ENCODE peak calls at places on chromosomes 6 and 20, in four cellular contexts. T is SJSA1, O is epithelial cell of esophagus, Y is right cardiac atrium. U is an unnamed sample.

GRCh38 chr6:168157272-168158007 is 78.4 kb upstream of the FRMD1 start:
- DNase-seq in Y (no peak), O (peak), T (peak), U (no peak)

GRCh38 chr6:67888886-67889681 is 746.0 kb upstream of the ADGRB3 start:
- DNase-seq in Y (no peak), O (no peak), T (no peak), U (no peak)

GRCh38 chr6:19478273-19478672 is 358.9 kb upstream of the ID4 start:
- DNase-seq in O (no peak), T (no peak), Y (peak), U (no peak)

GRCh38 chr6:33481192-33481591 is 26.8 kb downstream of the ZBTB9 start:
- DNase-seq in O (no peak), T (no peak), Y (no peak), U (no peak)

GRCh38 chr6:106557837-106558236 is 71.5 kb downstream of the RTN4IP1 start:
- DNase-seq in Y (no peak), O (peak), T (no peak), U (no peak)

GRCh38 chr20:52972190-52972937 is at the start of gene TSHZ2:
- DNase-seq in O (peak), Y (peak), T (peak), U (no peak)

GRCh38 chr20:25032478-25033183 is 25.3 kb downstream of the ACSS1 start:
- DNase-seq in T (no peak), O (no peak), Y (peak), U (no peak)

GRCh38 chr6:135195045-135195444 is 13.9 kb downstream of the MYB start:
- DNase-seq in O (no peak), Y (no peak), T (no peak), U (no peak)

GRCh38 chr6:14092861-14093789 is 24.4 kb upstream of the CD83 start:
- DNase-seq in T (no peak), Y (no peak), O (peak), U (no peak)

GRCh38 chr6:16130437-16130891 is 1.6 kb downstream of the MYLIP start:
- DNase-seq in T (no peak), O (peak), Y (no peak), U (no peak)

GRCh38 chr6:151284012-151284411 is 44.2 kb downstream of the AKAP12 start:
- DNase-seq in O (peak), Y (no peak), T (no peak), U (no peak)

GRCh38 chr6:20173833-20174796 is 38.2 kb downstream of the MBOAT1 start:
- DNase-seq in T (no peak), Y (no peak), O (peak), U (no peak)

GRCh38 chr20:58792426-58792825 is 58.3 kb downstream of the GNAS-AS1 start:
- DNase-seq in Y (no peak), T (no peak), O (no peak), U (no peak)

GRCh38 chr6:160967351-160967750 is 24.2 kb upstream of the MAP3K4 start:
- DNase-seq in T (no peak), Y (no peak), O (no peak), U (no peak)

GRCh38 chr6:118674772-118675171 is 23.4 kb upstream of the CEP85L start:
- DNase-seq in Y (no peak), T (no peak), O (no peak), U (no peak)

GRCh38 chr6:144340541-144341371 is 55.6 kb downstream of the UTRN start:
- DNase-seq in T (no peak), Y (no peak), O (peak), U (no peak)

GRCh38 chr6:16148498-16148897 is 19.6 kb downstream of the MYLIP start:
- DNase-seq in T (no peak), O (no peak), Y (no peak), U (no peak)

GRCh38 chr20:17431621-17432364 is 99.4 kb downstream of the BFSP1 start:
- DNase-seq in T (peak), O (peak), Y (peak), U (peak)

GRCh38 chr6:149190228-149190831 is 127.2 kb upstream of the TAB2 start:
- DNase-seq in T (no peak), Y (peak), O (peak), U (no peak)

GRCh38 chr20:23586735-23587525 is 18.6 kb upstream of the CST9L start:
- DNase-seq in Y (no peak), T (no peak), O (peak), U (no peak)

GRCh38 chr20:17875106-17875980 is 93.3 kb downstream of the SNX5 start:
- DNase-seq in O (peak), Y (peak), T (peak), U (no peak)

GRCh38 chr6:45681860-45682488 is 304.2 kb upstream of the SUPT3H start:
- DNase-seq in T (peak), O (no peak), Y (no peak), U (no peak)

GRCh38 chr6:7373739-7374138 is 15.8 kb downstream of the CAGE1 start:
- DNase-seq in Y (no peak), O (peak), T (no peak), U (no peak)

GRCh38 chr20:51497542-51498467 is 44.7 kb downstream of the NFATC2 start:
- DNase-seq in T (peak), O (no peak), Y (peak), U (no peak)

GRCh38 chr6:25641377-25641776 is 10.6 kb upstream of the SCGN start:
- DNase-seq in Y (no peak), O (no peak), T (no peak), U (no peak)

GRCh38 chr20:38057351-38057972 is 23.9 kb downstream of the RPRD1B start:
- DNase-seq in O (peak), Y (peak), T (peak), U (peak)

GRCh38 chr6:88426005-88426404 is 259.9 kb upstream of the CNR1 start:
- DNase-seq in O (no peak), Y (no peak), T (no peak), U (no peak)

GRCh38 chr6:88422831-88423230 is 256.7 kb upstream of the CNR1 start:
- DNase-seq in Y (no peak), T (no peak), O (no peak), U (no peak)

GRCh38 chr6:88428068-88428467 is 261.9 kb upstream of the CNR1 start:
- DNase-seq in T (no peak), O (no peak), Y (no peak), U (no peak)
- H3K4me3 ChIP-seq in T (no peak), O (no peak), Y (no peak), U (no peak)

DNA sequence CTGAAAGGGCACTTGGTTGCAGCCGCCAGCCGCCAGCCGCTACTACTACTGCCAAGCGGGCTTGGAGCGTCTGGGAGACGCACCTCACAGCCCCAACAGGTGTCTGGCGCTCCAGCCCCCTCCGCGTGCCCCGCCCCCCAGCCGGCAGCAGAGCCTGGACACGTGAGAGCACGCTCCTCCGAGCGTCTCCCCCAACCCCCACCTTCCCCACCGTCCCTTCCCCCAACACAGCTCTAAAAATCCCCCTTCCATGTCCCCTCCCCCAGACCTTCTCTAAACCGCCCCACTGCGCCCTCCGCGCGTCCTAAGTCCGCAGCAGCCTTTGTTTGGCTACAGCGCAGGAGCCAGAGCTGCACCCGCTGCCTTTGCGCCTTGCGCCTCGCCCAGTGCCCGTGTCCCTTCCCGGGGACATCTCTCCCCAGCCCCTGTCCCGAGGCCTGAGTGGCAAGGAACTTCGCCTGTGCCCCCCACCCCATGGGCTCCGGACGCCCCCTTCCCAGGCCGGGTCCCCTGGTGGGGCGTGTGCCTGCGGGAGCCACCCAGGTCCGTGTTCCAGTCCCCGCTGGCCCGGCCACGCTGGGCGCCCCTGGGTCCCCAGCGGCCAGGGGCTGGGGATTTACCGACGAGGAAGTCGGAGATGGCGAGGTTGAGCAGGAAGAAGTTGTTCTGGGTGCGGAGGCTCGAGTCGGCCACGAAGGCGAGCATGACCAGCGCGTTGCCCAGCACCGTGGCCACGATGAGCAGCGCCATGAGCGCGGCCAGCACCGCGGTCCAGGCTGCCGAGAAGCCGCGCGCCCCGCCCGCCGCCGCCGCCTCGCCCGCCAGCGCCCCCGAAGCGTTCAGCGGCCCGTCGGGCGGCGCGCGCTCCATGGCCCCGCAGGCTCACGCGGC is 732 bp downstream of the HRH3 start:
- DNase-seq in O (no peak), Y (no peak), T (no peak), U (no peak)
- H3K4me3 ChIP-seq in O (no peak), Y (peak), T (no peak), U (no peak)

DNA sequence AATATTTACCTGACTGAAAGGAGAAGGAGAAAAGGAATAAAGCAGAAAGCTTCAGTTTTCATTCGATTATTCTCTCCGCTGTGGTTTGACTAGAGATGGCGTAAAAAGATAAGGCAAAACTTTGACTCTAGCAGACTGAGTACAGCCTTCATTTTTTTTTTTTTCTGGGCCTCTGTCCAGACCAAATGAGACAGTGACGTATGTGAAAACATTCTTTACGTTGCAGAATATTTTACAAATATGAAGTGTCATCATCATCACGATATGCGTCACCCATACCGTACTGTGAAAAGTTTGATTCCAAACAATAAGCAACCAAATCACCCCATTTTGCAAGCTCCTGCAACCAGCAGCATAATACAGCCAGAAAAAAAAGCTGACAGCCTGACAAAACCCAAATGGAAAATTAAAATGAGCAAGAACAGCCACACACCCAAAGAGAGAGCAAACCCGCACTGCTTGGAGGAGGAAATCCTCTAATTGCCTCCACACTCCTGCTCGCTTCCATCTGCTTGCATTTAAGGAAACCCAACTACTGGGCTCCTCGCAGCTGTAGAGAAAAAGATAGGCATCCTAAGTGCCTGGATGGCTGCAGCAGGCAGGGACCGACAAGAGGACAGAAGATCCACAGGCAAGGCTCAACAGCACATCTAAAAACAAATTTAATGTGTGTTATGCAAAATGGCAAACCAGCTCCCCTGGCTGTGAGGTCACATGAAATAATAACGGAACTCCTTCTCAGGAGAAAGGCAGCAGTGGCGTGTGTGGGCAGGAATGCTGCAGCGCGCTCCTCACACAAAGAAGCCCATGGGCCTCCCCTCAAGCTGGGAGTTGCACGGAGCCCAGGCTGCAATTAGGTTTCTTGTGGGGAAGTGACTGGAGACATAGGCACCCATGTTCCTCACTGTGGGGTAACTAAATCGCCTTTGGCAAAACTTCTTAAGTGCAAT is 113.1 kb downstream of the FYN start:
- DNase-seq in T (peak), O (no peak), Y (no peak), U (no peak)
- H3K4me3 ChIP-seq in T (no peak), O (no peak), Y (no peak), U (no peak)

DNA sequence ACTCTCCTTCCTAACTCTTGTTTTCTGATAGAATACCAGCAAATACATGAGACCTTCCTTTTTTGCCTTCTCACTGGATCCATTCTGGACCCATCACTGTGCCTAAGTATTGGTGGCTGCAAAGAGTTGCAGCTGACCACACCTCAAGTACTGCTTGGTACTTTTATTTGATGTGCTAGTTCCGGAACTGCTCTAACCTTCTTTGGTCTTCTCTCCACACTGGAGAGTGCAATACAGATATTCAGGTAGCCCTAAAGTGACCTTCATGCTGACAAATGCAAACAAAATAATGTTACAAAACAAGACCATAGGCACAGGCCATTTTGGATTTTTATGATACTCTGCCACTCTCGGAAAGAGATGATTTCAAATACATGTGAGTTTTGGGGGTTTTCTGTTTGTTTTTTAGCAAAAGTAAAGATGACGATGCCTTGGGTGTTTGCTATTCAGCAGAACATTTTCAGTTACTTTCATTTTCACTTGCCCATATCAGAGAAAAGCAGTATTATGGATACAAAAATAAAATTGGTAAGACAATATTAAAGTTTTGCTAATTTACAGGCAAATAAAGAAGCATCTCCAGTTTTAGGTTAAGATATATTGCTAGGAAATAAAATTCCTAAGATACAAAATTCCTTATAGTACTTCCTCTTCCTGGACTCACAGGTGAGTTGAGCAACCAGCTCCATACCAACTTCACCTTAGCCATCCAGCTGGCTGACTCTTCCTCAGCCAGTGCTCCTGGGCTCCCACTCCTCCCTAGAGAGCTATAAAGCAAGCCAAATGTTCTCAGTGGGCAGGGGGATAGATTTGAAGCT is 42.0 kb downstream of the PTPRK start:
- DNase-seq in Y (no peak), O (peak), T (no peak), U (no peak)
- H3K4me3 ChIP-seq in Y (peak), O (no peak), T (no peak), U (no peak)

DNA sequence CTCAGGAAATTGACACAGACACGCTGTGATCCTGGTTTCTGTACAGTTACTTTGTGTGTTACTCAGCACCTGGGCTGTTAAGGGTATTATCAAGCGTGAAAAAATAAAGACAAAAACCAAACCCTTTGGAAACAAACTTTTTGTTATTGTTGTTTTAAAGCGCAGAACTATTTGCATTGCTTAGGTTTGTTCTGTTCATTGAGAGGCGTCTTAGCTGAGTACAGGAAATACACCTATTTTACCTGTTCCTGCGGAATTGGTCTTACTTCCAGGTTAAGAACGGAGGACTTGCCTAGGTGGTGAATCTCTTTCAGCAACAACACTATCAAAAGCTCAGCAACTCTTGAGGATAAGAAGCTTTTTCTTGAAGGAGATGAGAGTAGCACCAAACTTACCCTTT is 1.0 kb downstream of the FUT9 start:
- DNase-seq in T (no peak), Y (no peak), O (no peak), U (no peak)
- H3K4me3 ChIP-seq in T (no peak), Y (no peak), O (no peak), U (no peak)

GRCh38 chr6:166411271-166411670 is 28.5 kb upstream of the MPC1 start:
- DNase-seq in Y (no peak), O (no peak), T (no peak), U (no peak)

GRCh38 chr6:166412911-166413384 is 30.2 kb upstream of the MPC1 start:
- DNase-seq in T (no peak), Y (no peak), O (no peak), U (no peak)

GRCh38 chr6:166411721-166412151 is 29.0 kb upstream of the MPC1 start:
- DNase-seq in T (no peak), Y (no peak), O (no peak), U (no peak)

GRCh38 chr6:166413491-166413951 is 30.8 kb upstream of the MPC1 start:
- DNase-seq in Y (no peak), T (no peak), O (no peak), U (no peak)

GRCh38 chr6:166412156-166412910 is 29.6 kb upstream of the MPC1 start:
- DNase-seq in T (no peak), Y (no peak), O (no peak), U (no peak)
- H3K4me3 ChIP-seq in T (no peak), Y (no peak), O (no peak), U (no peak)